ENCODE peak calls at places on chromosome 5, in four cellular contexts. One of them, this sample, is unnamed.

GRCh38 chr5:79793304-79793703 is 103.7 kb downstream of the CMYA5 start:
- DNase-seq in K562: no peak
- DNase-seq in GM12878: no peak
- DNase-seq in HepG2: no peak
- DNase-seq in this sample: no peak

GRCh38 chr5:112348387-112348786 is 70.7 kb downstream of the EPB41L4A start:
- DNase-seq in HepG2: no peak
- DNase-seq in GM12878: no peak
- DNase-seq in K562: no peak
- DNase-seq in this sample: no peak

GRCh38 chr5:57503433-57503832 is 20.8 kb upstream of the ACTBL2 start:
- DNase-seq in K562: no peak
- DNase-seq in HepG2: no peak
- DNase-seq in GM12878: no peak
- DNase-seq in this sample: no peak

GRCh38 chr5:79227484-79227995 is 8.4 kb upstream of the JMY start:
- DNase-seq in GM12878: no peak
- DNase-seq in HepG2: no peak
- DNase-seq in K562: no peak
- DNase-seq in this sample: no peak

GRCh38 chr5:112649882-112650281 is 87.8 kb upstream of the APC start:
- DNase-seq in HepG2: no peak
- DNase-seq in K562: no peak
- DNase-seq in GM12878: no peak
- DNase-seq in this sample: no peak

GRCh38 chr5:74017112-74017511 is 391.1 kb downstream of the ARHGEF28 start:
- DNase-seq in HepG2: no peak
- DNase-seq in GM12878: no peak
- DNase-seq in K562: no peak
- DNase-seq in this sample: no peak

GRCh38 chr5:106818552-106818951 is 852.2 kb downstream of the EFNA5 start:
- DNase-seq in GM12878: no peak
- DNase-seq in K562: no peak
- DNase-seq in HepG2: no peak
- DNase-seq in this sample: no peak

GRCh38 chr5:158777647-158778368 is 321.9 kb downstream of the EBF1 start:
- DNase-seq in HepG2: no peak
- DNase-seq in K562: no peak
- DNase-seq in GM12878: no peak
- DNase-seq in this sample: no peak

GRCh38 chr5:134583821-134584220 is 48.8 kb downstream of the SAR1B start:
- DNase-seq in HepG2: no peak
- DNase-seq in GM12878: no peak
- DNase-seq in K562: no peak
- DNase-seq in this sample: no peak

GRCh38 chr5:45101146-45101545 is 292.4 kb downstream of the MRPS30 start:
- DNase-seq in GM12878: no peak
- DNase-seq in HepG2: no peak
- DNase-seq in K562: no peak
- DNase-seq in this sample: no peak

GRCh38 chr5:34053133-34053532 is 10.1 kb upstream of the C1QTNF3 start:
- DNase-seq in K562: no peak
- DNase-seq in HepG2: no peak
- DNase-seq in GM12878: no peak
- DNase-seq in this sample: no peak

GRCh38 chr5:140558542-140558941 is 1.3 kb upstream of the SRA1 start:
- DNase-seq in K562: no peak
- DNase-seq in HepG2: no peak
- DNase-seq in GM12878: no peak
- DNase-seq in this sample: no peak

GRCh38 chr5:167952278-167952990 is 339.0 kb upstream of the WWC1 start:
- DNase-seq in K562: no peak
- DNase-seq in GM12878: no peak
- DNase-seq in HepG2: no peak
- DNase-seq in this sample: no peak

GRCh38 chr5:40796487-40796889 is 1.7 kb downstream of the PRKAA1 start:
- DNase-seq in HepG2: no peak
- DNase-seq in GM12878: no peak
- DNase-seq in K562: no peak
- DNase-seq in this sample: no peak

GRCh38 chr5:8843766-8844165 is 702.1 kb downstream of the SEMA5A start:
- DNase-seq in HepG2: no peak
- DNase-seq in K562: no peak
- DNase-seq in GM12878: no peak
- DNase-seq in this sample: no peak

GRCh38 chr5:78922879-78923621 is 62.1 kb downstream of the ARSB start:
- DNase-seq in HepG2: no peak
- DNase-seq in K562: no peak
- DNase-seq in GM12878: no peak
- DNase-seq in this sample: no peak

GRCh38 chr5:154071799-154072781 is 33.3 kb downstream of the MFAP3 start:
- DNase-seq in K562: peak
- DNase-seq in HepG2: peak
- DNase-seq in GM12878: peak
- DNase-seq in this sample: peak

GRCh38 chr5:108339220-108339619 is 42.7 kb downstream of the FBXL17 start:
- DNase-seq in HepG2: no peak
- DNase-seq in GM12878: no peak
- DNase-seq in K562: no peak
- DNase-seq in this sample: no peak

GRCh38 chr5:124741711-124742496 is 4.5 kb downstream of the ZNF608 start:
- DNase-seq in K562: no peak
- DNase-seq in HepG2: no peak
- DNase-seq in GM12878: no peak
- DNase-seq in this sample: peak

GRCh38 chr5:43428034-43428712 is 16.0 kb upstream of the CCL28 start:
- DNase-seq in HepG2: no peak
- DNase-seq in K562: no peak
- DNase-seq in GM12878: no peak
- DNase-seq in this sample: no peak

GRCh38 chr5:32193591-32193990 is 19.5 kb upstream of the GOLPH3 start:
- DNase-seq in GM12878: no peak
- DNase-seq in HepG2: peak
- DNase-seq in K562: no peak
- DNase-seq in this sample: peak

GRCh38 chr5:156913719-156914370 is 49.2 kb downstream of the TIMD4 start:
- DNase-seq in GM12878: peak
- DNase-seq in HepG2: no peak
- DNase-seq in K562: no peak
- DNase-seq in this sample: no peak

GRCh38 chr5:74173260-74173659 is 467.3 kb downstream of the ENC1 start:
- DNase-seq in K562: no peak
- DNase-seq in GM12878: no peak
- DNase-seq in HepG2: no peak
- DNase-seq in this sample: no peak

GRCh38 chr5:179227196-179227577 is 118.1 kb downstream of the ADAMTS2 start:
- DNase-seq in K562: no peak
- DNase-seq in HepG2: no peak
- DNase-seq in GM12878: no peak
- DNase-seq in this sample: no peak

GRCh38 chr5:54281933-54282332 is 28.4 kb downstream of the ARL15 start:
- DNase-seq in K562: no peak
- DNase-seq in HepG2: no peak
- DNase-seq in GM12878: no peak
- DNase-seq in this sample: no peak

GRCh38 chr5:54279960-54280359 is 30.4 kb downstream of the ARL15 start:
- DNase-seq in K562: no peak
- DNase-seq in HepG2: no peak
- DNase-seq in GM12878: no peak
- DNase-seq in this sample: no peak

GRCh38 chr5:54285573-54286124 is 24.7 kb downstream of the ARL15 start:
- DNase-seq in GM12878: no peak
- DNase-seq in K562: no peak
- DNase-seq in HepG2: no peak
- DNase-seq in this sample: peak

GRCh38 chr5:54278979-54279717 is 31.2 kb downstream of the ARL15 start:
- DNase-seq in K562: no peak
- DNase-seq in GM12878: no peak
- DNase-seq in HepG2: no peak
- DNase-seq in this sample: no peak

DNA sequence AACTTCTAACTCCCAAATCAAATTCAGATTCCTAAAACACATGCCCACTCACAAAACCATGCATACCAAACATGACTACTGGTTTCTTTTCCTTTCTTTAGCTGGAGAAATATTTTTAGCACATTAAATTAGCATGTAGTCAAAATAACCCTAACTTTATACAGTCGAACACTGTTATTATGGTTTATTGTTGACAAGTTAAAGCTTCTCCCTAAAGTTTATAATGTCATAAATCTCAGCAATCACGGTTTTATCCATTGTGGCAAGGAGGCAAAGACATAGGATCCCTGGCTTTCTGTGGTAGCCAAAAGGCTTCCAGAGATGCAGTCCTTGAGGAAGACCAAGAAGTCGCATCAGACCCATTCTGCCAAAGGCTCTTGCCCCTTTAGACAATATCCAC is 27.5 kb downstream of the ARL15 start:
- DNase-seq in K562: no peak
- DNase-seq in HepG2: no peak
- DNase-seq in GM12878: no peak
- DNase-seq in this sample: no peak
- TF ChIP-seq SP1 in K562: no peak
- TF ChIP-seq SP1 in HepG2: no peak
- TF ChIP-seq SP1 in GM12878: no peak
- TF ChIP-seq SP1 in this sample: no peak

DNA sequence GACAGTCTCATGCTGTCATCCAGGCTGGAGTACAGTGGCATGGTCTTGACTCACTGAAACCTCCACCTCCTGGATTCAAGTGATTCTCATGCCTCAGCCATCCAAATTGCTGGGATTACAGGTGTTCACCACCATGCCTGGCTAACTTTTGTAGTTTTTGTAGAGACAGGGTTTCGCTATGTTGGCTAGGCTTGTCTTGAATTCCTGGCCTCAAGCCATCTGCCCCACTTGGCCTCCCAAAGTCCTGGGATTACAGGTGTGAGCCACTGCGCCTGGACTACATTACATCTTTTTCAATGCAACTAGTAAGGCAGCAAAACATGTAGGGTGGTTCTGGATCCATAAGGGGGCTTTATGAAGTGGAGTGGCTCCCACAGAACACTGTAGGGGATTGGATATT is 29.6 kb upstream of the RASGEF1C start:
- DNase-seq in GM12878: no peak
- DNase-seq in K562: no peak
- DNase-seq in HepG2: no peak
- DNase-seq in this sample: no peak
- TF ChIP-seq BHLHE40 in GM12878: no peak
- TF ChIP-seq BHLHE40 in K562: no peak
- TF ChIP-seq BHLHE40 in HepG2: no peak
- TF ChIP-seq BHLHE40 in this sample: no peak

GRCh38 chr5:169707714-169708113 is 70.6 kb downstream of the DOCK2 start:
- DNase-seq in K562: no peak
- DNase-seq in HepG2: no peak
- DNase-seq in GM12878: no peak
- DNase-seq in this sample: no peak

GRCh38 chr5:169703803-169704202 is 66.7 kb downstream of the DOCK2 start:
- DNase-seq in HepG2: no peak
- DNase-seq in K562: no peak
- DNase-seq in GM12878: no peak
- DNase-seq in this sample: no peak

GRCh38 chr5:169706758-169707450 is 69.8 kb downstream of the DOCK2 start:
- DNase-seq in GM12878: no peak
- DNase-seq in K562: no peak
- DNase-seq in HepG2: no peak
- DNase-seq in this sample: no peak

GRCh38 chr5:169705322-169705721 is 68.2 kb downstream of the DOCK2 start:
- DNase-seq in K562: no peak
- DNase-seq in HepG2: no peak
- DNase-seq in GM12878: no peak
- DNase-seq in this sample: no peak

DNA sequence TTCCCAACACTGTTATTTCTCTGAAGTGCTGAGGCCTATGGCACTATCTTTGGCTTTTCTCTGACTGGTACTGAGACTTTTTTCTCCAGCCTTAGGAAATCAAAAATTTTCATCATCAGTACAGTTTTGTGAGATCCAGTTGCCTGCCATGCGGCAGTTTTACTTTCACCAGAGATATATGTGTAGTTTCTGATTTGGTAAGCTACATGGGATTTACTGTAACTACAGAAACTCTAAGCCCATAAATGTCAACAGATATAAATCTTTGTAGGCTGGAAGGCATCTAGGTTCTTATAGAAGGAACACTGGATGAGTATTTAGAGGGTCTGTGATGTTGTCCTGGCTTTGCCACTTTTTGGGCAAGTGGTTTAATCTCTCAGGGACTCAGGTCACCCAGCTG is 69.0 kb downstream of the DOCK2 start:
- DNase-seq in HepG2: no peak
- DNase-seq in K562: no peak
- DNase-seq in GM12878: no peak
- DNase-seq in this sample: no peak
- TF ChIP-seq SP1 in HepG2: no peak
- TF ChIP-seq SP1 in K562: no peak
- TF ChIP-seq SP1 in GM12878: no peak
- TF ChIP-seq SP1 in this sample: no peak

DNA sequence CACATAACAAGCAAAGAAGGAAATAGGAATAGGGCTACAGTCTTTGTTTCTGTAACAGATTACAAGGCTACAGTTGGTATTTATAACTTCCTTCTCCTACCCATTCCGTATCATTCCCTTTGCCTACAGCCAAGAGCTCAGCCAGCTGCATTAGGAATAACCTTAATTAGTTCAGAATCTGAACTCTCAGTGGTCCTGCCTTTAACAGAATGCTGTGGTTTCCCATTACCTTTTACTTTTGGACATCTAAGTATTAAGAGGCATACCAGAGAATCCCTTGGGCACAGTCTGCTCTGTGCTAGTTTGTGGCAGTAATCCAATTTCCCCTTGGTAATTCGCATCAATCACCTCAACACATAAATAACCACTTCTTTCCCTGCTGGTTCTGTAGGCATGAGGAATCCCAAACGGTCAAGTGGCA is 44.2 kb downstream of the PKD2L2 start:
- DNase-seq in GM12878: no peak
- DNase-seq in HepG2: no peak
- DNase-seq in K562: no peak
- DNase-seq in this sample: peak
- TF ChIP-seq BHLHE40 in GM12878: no peak
- TF ChIP-seq BHLHE40 in HepG2: no peak
- TF ChIP-seq BHLHE40 in K562: no peak
- TF ChIP-seq BHLHE40 in this sample: no peak

GRCh38 chr5:104049752-104050151 is 487.2 kb upstream of the NUDT12 start:
- DNase-seq in K562: no peak
- DNase-seq in HepG2: no peak
- DNase-seq in GM12878: no peak
- DNase-seq in this sample: no peak
- TF ChIP-seq SP1 in K562: no peak
- TF ChIP-seq SP1 in HepG2: no peak
- TF ChIP-seq SP1 in GM12878: no peak
- TF ChIP-seq SP1 in this sample: no peak

GRCh38 chr5:90830058-90830457 is 271.5 kb downstream of the ADGRV1 start:
- DNase-seq in GM12878: no peak
- DNase-seq in HepG2: no peak
- DNase-seq in K562: no peak
- DNase-seq in this sample: peak

GRCh38 chr5:90824436-90824835 is 265.8 kb downstream of the ADGRV1 start:
- DNase-seq in GM12878: no peak
- DNase-seq in K562: no peak
- DNase-seq in HepG2: no peak
- DNase-seq in this sample: no peak
- TF ChIP-seq BHLHE40 in GM12878: no peak
- TF ChIP-seq BHLHE40 in K562: no peak
- TF ChIP-seq BHLHE40 in HepG2: no peak
- TF ChIP-seq BHLHE40 in this sample: no peak